ENCODE peak calls at places on chromosome 17, in six cellular contexts. One of them, this sample, is unnamed.

GRCh38 chr17:60416368-60416925 is 5.8 kb upstream of the CHCT1 start:
- DNase-seq in GM06990: no peak
- DNase-seq in activated B cell treated with CpG ODN at 0.5 μM for 24 hours: no peak
- DNase-seq in GM10248: no peak
- DNase-seq in omental fat pad: no peak
- DNase-seq in H9: no peak
- DNase-seq in this sample: no peak

GRCh38 chr17:48679385-48680096 is 42.8 kb downstream of the PRAC1 start:
- DNase-seq in GM06990: no peak
- DNase-seq in activated B cell treated with CpG ODN at 0.5 μM for 24 hours: no peak
- DNase-seq in GM10248: no peak
- DNase-seq in omental fat pad: no peak
- DNase-seq in H9: peak; percentile 10
- DNase-seq in this sample: no peak

GRCh38 chr17:70447588-70447987 is 278.3 kb downstream of the KCNJ2 start:
- DNase-seq in GM06990: no peak
- DNase-seq in activated B cell treated with CpG ODN at 0.5 μM for 24 hours: no peak
- DNase-seq in GM10248: no peak
- DNase-seq in omental fat pad: no peak
- DNase-seq in H9: no peak
- DNase-seq in this sample: no peak

GRCh38 chr17:40448213-40448638 is 5.0 kb downstream of the IGFBP4 start:
- DNase-seq in GM06990: no peak
- DNase-seq in activated B cell treated with CpG ODN at 0.5 μM for 24 hours: no peak
- DNase-seq in GM10248: no peak
- DNase-seq in omental fat pad: no peak
- DNase-seq in H9: no peak
- DNase-seq in this sample: no peak

GRCh38 chr17:63820963-63821561 is 6.2 kb upstream of the PSMC5 start:
- DNase-seq in GM06990: no peak
- DNase-seq in activated B cell treated with CpG ODN at 0.5 μM for 24 hours: no peak
- DNase-seq in GM10248: no peak
- DNase-seq in omental fat pad: no peak
- DNase-seq in H9: no peak
- DNase-seq in this sample: no peak

GRCh38 chr17:49486012-49486641 is 9.0 kb upstream of the NGFR start:
- DNase-seq in GM06990: no peak
- DNase-seq in activated B cell treated with CpG ODN at 0.5 μM for 24 hours: no peak
- DNase-seq in GM10248: no peak
- DNase-seq in omental fat pad: no peak
- DNase-seq in H9: peak; percentile 99
- DNase-seq in this sample: no peak

GRCh38 chr17:78933025-78933958 is 8.1 kb upstream of the TIMP2 start:
- DNase-seq in GM06990: peak; percentile 65
- DNase-seq in activated B cell treated with CpG ODN at 0.5 μM for 24 hours: no peak
- DNase-seq in GM10248: peak; percentile 50
- DNase-seq in omental fat pad: no peak
- DNase-seq in H9: peak; percentile 35
- DNase-seq in this sample: peak; percentile 44

GRCh38 chr17:79120259-79120658 is 45.6 kb downstream of the ENGASE start:
- DNase-seq in GM06990: no peak
- DNase-seq in activated B cell treated with CpG ODN at 0.5 μM for 24 hours: no peak
- DNase-seq in GM10248: no peak
- DNase-seq in omental fat pad: no peak
- DNase-seq in H9: no peak
- DNase-seq in this sample: no peak

GRCh38 chr17:2828396-2829038 is 32.3 kb downstream of the RAP1GAP2 start:
- DNase-seq in GM06990: peak; percentile 74
- DNase-seq in activated B cell treated with CpG ODN at 0.5 μM for 24 hours: peak; percentile 84
- DNase-seq in GM10248: peak; percentile 89
- DNase-seq in omental fat pad: peak; percentile 73
- DNase-seq in H9: peak; percentile 96
- DNase-seq in this sample: no peak

GRCh38 chr17:15457723-15458094 is 9.7 kb downstream of the CDRT4 start:
- DNase-seq in GM06990: no peak
- DNase-seq in activated B cell treated with CpG ODN at 0.5 μM for 24 hours: no peak
- DNase-seq in GM10248: no peak
- DNase-seq in omental fat pad: no peak
- DNase-seq in H9: no peak
- DNase-seq in this sample: no peak

GRCh38 chr17:15453782-15454181 is 13.6 kb downstream of the CDRT4 start:
- DNase-seq in GM06990: no peak
- DNase-seq in activated B cell treated with CpG ODN at 0.5 μM for 24 hours: no peak
- DNase-seq in GM10248: no peak
- DNase-seq in omental fat pad: no peak
- DNase-seq in H9: no peak
- DNase-seq in this sample: no peak

GRCh38 chr17:15456486-15456885 is 10.9 kb downstream of the CDRT4 start:
- DNase-seq in GM06990: no peak
- DNase-seq in activated B cell treated with CpG ODN at 0.5 μM for 24 hours: no peak
- DNase-seq in GM10248: no peak
- DNase-seq in omental fat pad: no peak
- DNase-seq in H9: no peak
- DNase-seq in this sample: no peak

GRCh38 chr17:15454328-15454727 is 13.1 kb downstream of the CDRT4 start:
- DNase-seq in GM06990: no peak
- DNase-seq in activated B cell treated with CpG ODN at 0.5 μM for 24 hours: no peak
- DNase-seq in GM10248: no peak
- DNase-seq in omental fat pad: no peak
- DNase-seq in H9: no peak
- DNase-seq in this sample: no peak

GRCh38 chr17:15456972-15457722 is 10.3 kb downstream of the CDRT4 start:
- DNase-seq in GM06990: no peak
- DNase-seq in activated B cell treated with CpG ODN at 0.5 μM for 24 hours: no peak
- DNase-seq in GM10248: no peak
- DNase-seq in omental fat pad: no peak
- DNase-seq in H9: no peak
- DNase-seq in this sample: no peak
- TF ChIP-seq CTCF in GM06990: no peak
- TF ChIP-seq CTCF in activated B cell treated with CpG ODN at 0.5 μM for 24 hours: no peak
- TF ChIP-seq CTCF in GM10248: no peak
- TF ChIP-seq CTCF in omental fat pad: no peak
- TF ChIP-seq CTCF in H9: peak; percentile 9
- TF ChIP-seq CTCF in this sample: no peak

GRCh38 chr17:57735230-57735629 is 9.9 kb downstream of the CCDC182 start:
- DNase-seq in GM06990: no peak
- DNase-seq in activated B cell treated with CpG ODN at 0.5 μM for 24 hours: no peak
- DNase-seq in GM10248: no peak
- DNase-seq in omental fat pad: no peak
- DNase-seq in H9: no peak
- DNase-seq in this sample: no peak

GRCh38 chr17:57733085-57733484 is 12.0 kb downstream of the CCDC182 start:
- DNase-seq in GM06990: no peak
- DNase-seq in activated B cell treated with CpG ODN at 0.5 μM for 24 hours: no peak
- DNase-seq in GM10248: no peak
- DNase-seq in omental fat pad: no peak
- DNase-seq in H9: no peak
- DNase-seq in this sample: no peak

GRCh38 chr17:57737450-57737849 is 7.6 kb downstream of the CCDC182 start:
- DNase-seq in GM06990: no peak
- DNase-seq in activated B cell treated with CpG ODN at 0.5 μM for 24 hours: no peak
- DNase-seq in GM10248: no peak
- DNase-seq in omental fat pad: no peak
- DNase-seq in H9: no peak
- DNase-seq in this sample: no peak

GRCh38 chr17:57732062-57732461 is 13.0 kb downstream of the CCDC182 start:
- DNase-seq in GM06990: no peak
- DNase-seq in activated B cell treated with CpG ODN at 0.5 μM for 24 hours: no peak
- DNase-seq in GM10248: no peak
- DNase-seq in omental fat pad: no peak
- DNase-seq in H9: peak; percentile 15
- DNase-seq in this sample: no peak

GRCh38 chr17:57735707-57736106 is 9.4 kb downstream of the CCDC182 start:
- DNase-seq in GM06990: no peak
- DNase-seq in activated B cell treated with CpG ODN at 0.5 μM for 24 hours: no peak
- DNase-seq in GM10248: no peak
- DNase-seq in omental fat pad: no peak
- DNase-seq in H9: peak; percentile 77
- DNase-seq in this sample: no peak
- TF ChIP-seq CTCF in GM06990: peak; percentile 55
- TF ChIP-seq CTCF in activated B cell treated with CpG ODN at 0.5 μM for 24 hours: no peak
- TF ChIP-seq CTCF in GM10248: peak; percentile 15
- TF ChIP-seq CTCF in omental fat pad: no peak
- TF ChIP-seq CTCF in H9: peak; percentile 71
- TF ChIP-seq CTCF in this sample: peak; percentile 67

GRCh38 chr17:77200711-77201110 is 59.9 kb downstream of the SEC14L1 start:
- DNase-seq in GM06990: no peak
- DNase-seq in activated B cell treated with CpG ODN at 0.5 μM for 24 hours: no peak
- DNase-seq in GM10248: no peak
- DNase-seq in omental fat pad: no peak
- DNase-seq in H9: no peak
- DNase-seq in this sample: no peak
- TF ChIP-seq CTCF in GM06990: no peak
- TF ChIP-seq CTCF in activated B cell treated with CpG ODN at 0.5 μM for 24 hours: no peak
- TF ChIP-seq CTCF in GM10248: peak; percentile 1
- TF ChIP-seq CTCF in omental fat pad: no peak
- TF ChIP-seq CTCF in H9: no peak
- TF ChIP-seq CTCF in this sample: no peak

DNA sequence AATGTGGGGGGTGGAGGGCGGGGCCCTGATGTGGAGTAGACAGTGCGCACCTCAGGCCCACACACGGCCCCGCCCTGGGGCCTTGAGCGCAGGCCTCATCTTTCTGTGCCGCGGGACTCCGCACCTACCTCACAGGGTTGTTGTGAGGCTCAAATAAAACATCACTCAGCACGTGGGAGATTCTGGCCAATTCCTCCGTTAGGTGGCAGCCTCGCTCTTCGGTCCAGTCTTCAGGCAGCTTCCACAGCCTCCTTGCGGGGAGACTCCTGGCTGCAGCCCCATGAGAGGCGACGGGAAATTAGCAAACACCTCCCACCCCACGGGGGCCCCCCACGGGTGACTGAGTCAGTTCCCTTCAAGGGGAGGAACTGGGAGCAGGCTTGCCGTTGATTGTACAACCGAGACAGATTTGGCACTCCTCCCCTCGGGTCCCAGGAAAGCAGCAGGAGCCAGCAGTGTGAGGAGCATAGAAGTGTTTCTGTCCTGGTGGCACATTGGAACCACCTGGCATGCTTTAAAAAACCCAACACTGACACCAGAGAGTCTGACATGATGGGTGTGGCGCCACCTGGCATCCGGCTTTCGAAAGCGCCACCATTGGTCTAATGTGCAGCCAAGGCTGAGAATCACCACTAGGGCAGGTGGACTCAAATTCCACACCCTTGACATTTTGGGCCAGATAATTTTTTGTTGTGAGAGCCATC is 7.6 kb downstream of the MRM1 start:
- DNase-seq in GM06990: peak; percentile 52
- DNase-seq in activated B cell treated with CpG ODN at 0.5 μM for 24 hours: no peak
- DNase-seq in GM10248: no peak
- DNase-seq in omental fat pad: no peak
- DNase-seq in H9: peak; percentile 79
- DNase-seq in this sample: no peak
- TF ChIP-seq CTCF in GM06990: peak; percentile 9
- TF ChIP-seq CTCF in activated B cell treated with CpG ODN at 0.5 μM for 24 hours: no peak
- TF ChIP-seq CTCF in GM10248: peak; percentile 30
- TF ChIP-seq CTCF in omental fat pad: no peak
- TF ChIP-seq CTCF in H9: peak; percentile 57
- TF ChIP-seq CTCF in this sample: peak; percentile 23

DNA sequence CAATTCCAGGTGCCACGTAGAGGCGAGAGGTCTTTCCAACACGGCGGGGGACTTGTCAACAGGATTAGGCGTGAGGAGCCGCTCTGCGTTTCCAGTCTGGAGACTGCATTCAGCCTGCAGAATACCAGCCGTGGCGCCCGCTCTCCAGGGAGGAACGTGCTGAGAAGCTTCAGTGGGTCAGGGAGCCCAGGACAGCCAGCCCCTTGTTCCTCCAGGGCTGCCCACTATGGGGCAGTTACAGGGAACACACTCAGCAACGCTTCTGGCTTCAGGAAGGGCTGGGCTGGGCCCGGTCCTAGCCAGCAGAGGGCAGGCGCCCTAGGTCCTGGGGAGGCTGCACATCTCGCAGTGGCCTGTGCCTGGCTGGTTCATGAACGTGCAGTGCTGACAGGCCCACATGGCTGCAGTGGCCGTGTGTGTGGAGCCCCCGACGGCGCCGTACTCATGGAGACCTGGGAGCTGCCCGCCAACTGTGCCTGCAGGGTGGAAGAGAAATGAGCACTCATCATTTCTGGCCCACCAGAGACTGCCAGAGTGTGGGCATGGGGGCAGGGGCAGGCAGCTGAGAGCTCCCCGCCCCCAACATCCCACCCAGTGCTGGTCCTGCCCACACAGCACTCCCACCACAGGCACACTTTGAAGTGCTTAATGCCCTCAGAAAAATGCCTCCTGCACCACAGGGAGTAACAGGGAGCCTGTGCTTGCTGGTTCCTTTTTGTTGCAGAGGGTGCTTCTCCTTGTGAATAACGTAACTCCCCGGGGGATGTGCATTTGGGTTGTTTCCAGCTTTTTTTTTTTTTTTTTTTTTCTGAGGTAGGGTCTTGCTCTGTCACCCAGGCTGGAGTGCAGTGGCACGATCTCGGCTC is 7.0 kb upstream of the FAAP100 start:
- DNase-seq in GM06990: no peak
- DNase-seq in activated B cell treated with CpG ODN at 0.5 μM for 24 hours: no peak
- DNase-seq in GM10248: no peak
- DNase-seq in omental fat pad: no peak
- DNase-seq in H9: peak; percentile 73
- DNase-seq in this sample: no peak
- TF ChIP-seq CTCF in GM06990: peak; percentile 14
- TF ChIP-seq CTCF in activated B cell treated with CpG ODN at 0.5 μM for 24 hours: no peak
- TF ChIP-seq CTCF in GM10248: no peak
- TF ChIP-seq CTCF in omental fat pad: no peak
- TF ChIP-seq CTCF in H9: peak; percentile 50
- TF ChIP-seq CTCF in this sample: no peak

GRCh38 chr17:39393732-39394131 is 7.7 kb downstream of the FBXL20 start:
- DNase-seq in GM06990: no peak
- DNase-seq in activated B cell treated with CpG ODN at 0.5 μM for 24 hours: no peak
- DNase-seq in GM10248: no peak
- DNase-seq in omental fat pad: no peak
- DNase-seq in H9: no peak
- DNase-seq in this sample: no peak
- TF ChIP-seq CTCF in GM06990: peak; percentile 6
- TF ChIP-seq CTCF in activated B cell treated with CpG ODN at 0.5 μM for 24 hours: no peak
- TF ChIP-seq CTCF in GM10248: no peak
- TF ChIP-seq CTCF in omental fat pad: no peak
- TF ChIP-seq CTCF in H9: no peak
- TF ChIP-seq CTCF in this sample: no peak

GRCh38 chr17:164536-165235 is 16.8 kb downstream of the DOC2B start:
- DNase-seq in GM06990: no peak
- DNase-seq in activated B cell treated with CpG ODN at 0.5 μM for 24 hours: no peak
- DNase-seq in GM10248: peak; percentile 55
- DNase-seq in omental fat pad: no peak
- DNase-seq in H9: peak; percentile 72
- DNase-seq in this sample: no peak
- TF ChIP-seq CTCF in GM06990: peak; percentile 52
- TF ChIP-seq CTCF in activated B cell treated with CpG ODN at 0.5 μM for 24 hours: no peak
- TF ChIP-seq CTCF in GM10248: peak; percentile 26
- TF ChIP-seq CTCF in omental fat pad: no peak
- TF ChIP-seq CTCF in H9: peak; percentile 73
- TF ChIP-seq CTCF in this sample: peak; percentile 46